ENCODE peak calls at places on chromosomes 4 and X, in seven cellular contexts. H, F, U, I, M, Q and S are unnamed samples.
A peak's percentile ranks its signal among the peaks of the same experiment; 100 is the strongest.

GRCh38 chr4:138308421-138308820 is 66.3 kb upstream of the SLC7A11 start:
- DNase-seq in U (no peak), M (no peak), I (no peak), H (no peak), F (no peak), Q (no peak), S (no peak)

GRCh38 chr4:185238261-185238681 is 28.9 kb downstream of the SNX25 start:
- DNase-seq in Q (no peak), M (no peak), U (no peak), F (no peak), H (peak; percentile 77), I (no peak), S (no peak)

GRCh38 chr4:76831475-76832390 is 66.2 kb downstream of the SOWAHB start:
- DNase-seq in M (no peak), I (no peak), H (no peak), F (no peak), U (no peak), Q (no peak), S (no peak)

GRCh38 chrX:56968980-56969379 is 26.4 kb downstream of the SPIN3 start:
- DNase-seq in M (no peak), I (no peak), F (no peak), H (no peak), Q (no peak), U (no peak), S (no peak)

GRCh38 chr4:78543424-78544238 is 7.9 kb upstream of the ANXA3 start:
- DNase-seq in M (no peak), H (no peak), U (no peak), Q (no peak), I (no peak), F (no peak), S (no peak)

GRCh38 chr4:142347241-142347640 is 498.9 kb downstream of the INPP4B start:
- DNase-seq in U (no peak), M (no peak), H (no peak), Q (no peak), I (no peak), F (no peak), S (no peak)

GRCh38 chr4:25451676-25452075 is 74.6 kb downstream of the ANAPC4 start:
- DNase-seq in H (no peak), M (no peak), F (no peak), Q (no peak), I (no peak), U (no peak), S (no peak)

GRCh38 chr4:24226667-24227066 is 336.8 kb upstream of the PPARGC1A start:
- DNase-seq in H (peak; percentile 7), U (no peak), F (no peak), Q (no peak), I (no peak), M (no peak), S (no peak)

GRCh38 chr4:140861359-140862181 is 105.4 kb upstream of the TBC1D9 start:
- DNase-seq in Q (peak; percentile 50), F (peak; percentile 79), U (no peak), H (peak; percentile 50), M (peak; percentile 9), I (peak; percentile 15), S (no peak)

GRCh38 chr4:152937535-152938236 is 1.6 kb downstream of the FHDC1 start:
- DNase-seq in F (peak; percentile 18), I (peak; percentile 35), H (peak; percentile 55), M (peak; percentile 9), U (peak; percentile 58), Q (peak; percentile 61), S (no peak)

GRCh38 chrX:108494416-108495095 is 54.9 kb downstream of the COL4A5 start:
- DNase-seq in M (no peak), U (no peak), H (no peak), I (no peak), Q (no peak), F (no peak), S (no peak)

GRCh38 chr4:189600598-189601435 is 339.9 kb upstream of the FRG1 start:
- DNase-seq in H (no peak), I (no peak), F (no peak), U (no peak), M (no peak), Q (no peak), S (no peak)

GRCh38 chrX:74431807-74432206 is 10.5 kb downstream of the SLC16A2 start:
- DNase-seq in F (peak; percentile 22), Q (peak; percentile 9), I (no peak), H (no peak), U (no peak), M (no peak), S (no peak)

GRCh38 chrX:136710324-136710951 is 62.5 kb downstream of the CD40LG start:
- DNase-seq in U (no peak), M (no peak), F (no peak), H (no peak), Q (no peak), I (no peak), S (no peak)

GRCh38 chr4:15001248-15001824 is 945 bp upstream of the CPEB2 start:
- DNase-seq in U (peak; percentile 88), F (peak; percentile 55), I (peak; percentile 20), Q (peak; percentile 21), H (peak; percentile 72), M (peak; percentile 52), S (peak; percentile 94)

GRCh38 chr4:181854142-181854541 is 389.1 kb upstream of the TENM3 start:
- DNase-seq in I (no peak), Q (no peak), U (no peak), F (no peak), H (no peak), M (no peak), S (no peak)

GRCh38 chrX:71106427-71106826 is at the start of gene CXorf65:
- DNase-seq in U (no peak), H (no peak), M (no peak), Q (no peak), I (no peak), F (peak; percentile 24), S (no peak)

GRCh38 chr4:42399393-42399792 is 2.1 kb downstream of the SHISA3 start:
- DNase-seq in Q (no peak), M (no peak), F (no peak), U (no peak), I (no peak), H (no peak), S (no peak)

GRCh38 chr4:3836802-3837601 is 70.8 kb downstream of the ADRA2C start:
- DNase-seq in U (peak; percentile 25), I (no peak), Q (peak; percentile 79), F (no peak), M (no peak), H (no peak), S (peak; percentile 35)

GRCh38 chr4:1222938-1223690 is 25.8 kb downstream of the CTBP1 start:
- DNase-seq in I (no peak), U (no peak), F (no peak), Q (no peak), M (no peak), H (no peak), S (no peak)

GRCh38 chr4:38782452-38783108 is at the start of gene TLR10:
- DNase-seq in Q (peak; percentile 63), M (peak; percentile 59), H (peak; percentile 44), U (peak; percentile 35), I (no peak), F (peak; percentile 80), S (no peak)

GRCh38 chr4:37767546-37767945 is 58.9 kb upstream of the PGM2 start:
- DNase-seq in U (peak; percentile 85), Q (no peak), I (no peak), M (no peak), H (peak; percentile 7), F (peak; percentile 55), S (no peak)

GRCh38 chrX:54920610-54921426 is at the start of gene TRO:
- DNase-seq in M (no peak), Q (peak; percentile 53), F (peak; percentile 26), I (no peak), H (no peak), U (no peak), S (no peak)

GRCh38 chr4:24642941-24643628 is 58.7 kb upstream of the DHX15 start:
- DNase-seq in I (no peak), H (peak; percentile 43), U (no peak), Q (no peak), F (no peak), M (no peak), S (no peak)

GRCh38 chrX:153782324-153782723 is 1.5 kb downstream of the SRPK3 start:
- DNase-seq in I (no peak), M (no peak), H (no peak), U (no peak), Q (peak; percentile 49), F (no peak), S (no peak)